ENCODE peak calls at places on chromosomes 7 and 10, in five cellular contexts. U is CD8-positive, alpha-beta T cell; M is lung; O is psoas muscle; T is tibial artery. H is an unnamed sample. For H3K4me1, the result is how much of the 10 kb centered on the place peaks cover.

GRCh38 chr7:117230276-117231046 is 92.4 kb downstream of the WNT2 start:
- DNase-seq in T (no peak), M (no peak), U (no peak), O (no peak), H (no peak)

GRCh38 chr10:119305860-119306513 is 98.6 kb downstream of the GRK5 start:
- DNase-seq in U (peak), T (peak), M (peak), O (peak), H (peak)

GRCh38 chr7:41224063-41224763 is 478.7 kb downstream of the INHBA start:
- DNase-seq in M (no peak), U (no peak), T (no peak), O (no peak), H (peak)

GRCh38 chr7:77674878-77675277 is 21.4 kb upstream of the RSBN1L start:
- DNase-seq in M (peak), U (no peak), T (no peak), O (no peak), H (peak)

GRCh38 chr10:82934947-82935346 is 1060.0 kb downstream of the NRG3 start:
- DNase-seq in M (no peak), T (no peak), O (no peak), U (no peak), H (no peak)

GRCh38 chr7:112995091-112995824 is 91.4 kb downstream of the GPR85 start:
- DNase-seq in T (peak), M (no peak), O (no peak), U (no peak), H (no peak)

GRCh38 chr7:16982640-16983103 is 100.9 kb upstream of the AGR3 start:
- DNase-seq in T (no peak), M (no peak), O (no peak), U (peak), H (peak)

GRCh38 chr7:13988765-13989137 is 715 bp downstream of the ETV1 start:
- DNase-seq in O (no peak), T (no peak), U (no peak), M (peak), H (no peak)

GRCh38 chr7:42549212-42549611 is 312.2 kb upstream of the GLI3 start:
- DNase-seq in T (no peak), U (no peak), M (no peak), O (no peak), H (no peak)

GRCh38 chr7:5692112-5692844 is 89.2 kb downstream of the RNF216 start:
- DNase-seq in M (peak), O (peak), T (peak), U (no peak), H (no peak)

GRCh38 chr7:27151945-27152815 is at the start of gene HOXA3:
- DNase-seq in T (peak), M (no peak), O (peak), U (no peak), H (no peak)

GRCh38 chr10:73493781-73494180 is 2.0 kb downstream of the PPP3CB start:
- DNase-seq in O (no peak), T (no peak), M (no peak), U (no peak), H (no peak)

GRCh38 chr10:73495884-73496674 is at the start of gene PPP3CB:
- DNase-seq in M (peak), U (peak), T (peak), O (peak), H (peak)

GRCh38 chr10:73495226-73495883 is 469 bp downstream of the PPP3CB start:
- DNase-seq in M (peak), U (peak), T (peak), O (peak), H (peak)

GRCh38 chr10:73494213-73494612 is 1.6 kb downstream of the PPP3CB start:
- DNase-seq in T (no peak), U (no peak), O (no peak), M (no peak), H (no peak)

GRCh38 chr10:73494877-73495225 is 973 bp downstream of the PPP3CB start:
- DNase-seq in M (no peak), O (no peak), T (no peak), U (no peak), H (no peak)
- H3K4me1 ChIP-seq in M (under half), O (under half), T (under half), U (under half), H (under half)

DNA sequence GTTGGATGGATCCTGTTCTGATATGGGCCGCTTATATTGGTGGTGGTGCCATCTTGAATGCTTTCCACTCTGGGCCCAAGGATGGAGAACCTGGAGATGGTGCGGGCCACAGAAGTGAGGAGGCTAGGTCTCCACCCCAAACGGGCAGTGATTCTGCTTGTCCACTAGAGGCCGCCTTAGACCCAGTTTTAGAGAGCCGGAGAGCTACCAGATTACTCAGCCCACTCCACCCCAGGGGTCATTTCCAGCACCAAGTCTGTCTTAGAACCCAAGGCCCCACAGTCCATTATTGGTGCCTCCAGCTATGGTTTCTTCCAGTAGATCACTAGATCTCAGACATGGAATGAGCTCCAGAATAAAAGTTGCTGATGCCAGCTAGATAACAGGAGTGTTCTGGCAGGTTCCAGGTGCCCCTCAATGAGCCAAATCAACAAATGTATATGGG is 11.8 kb upstream of the CAMK2G start:
- DNase-seq in U (peak), M (peak), O (peak), T (peak), H (no peak)
- H3K4me1 ChIP-seq in U (under half), M (under half), O (under half), T (under half), H (under half)

GRCh38 chr10:132518572-132519381 is 18.8 kb upstream of the INPP5A start:
- DNase-seq in M (peak), T (peak), O (peak), U (peak), H (peak)
- H3K4me1 ChIP-seq in M (under half), T (half or more), O (under half), U (under half), H (under half)

DNA sequence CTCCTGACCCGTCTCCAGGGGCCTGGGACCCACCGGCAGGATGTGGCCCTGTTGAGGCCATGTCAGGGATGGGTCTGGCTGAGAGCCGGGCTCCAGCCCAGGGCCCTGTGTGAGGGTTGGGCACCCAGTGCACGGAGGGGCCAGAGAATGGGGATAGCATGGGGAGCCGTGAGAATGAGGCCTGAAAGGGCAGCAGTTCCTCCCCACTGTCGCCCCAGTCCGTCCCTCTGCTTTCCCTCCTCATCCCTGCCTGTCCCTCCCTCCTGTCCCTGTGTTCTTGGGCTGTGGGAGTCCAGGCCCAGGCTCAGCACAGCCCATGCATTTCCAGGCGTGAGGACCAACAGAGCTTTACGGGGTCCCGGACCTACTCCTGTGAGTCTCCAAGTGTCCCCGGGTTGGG is 9.6 kb downstream of the LAT2 start:
- DNase-seq in T (no peak), U (no peak), M (no peak), O (no peak), H (no peak)
- H3K4me1 ChIP-seq in T (under half), U (under half), M (under half), O (under half), H (under half)

GRCh38 chr10:23528419-23528818 is 89.5 kb downstream of the OTUD1 start:
- DNase-seq in U (no peak), M (no peak), T (no peak), O (no peak), H (no peak)

GRCh38 chr10:23521735-23522134 is 82.9 kb downstream of the OTUD1 start:
- DNase-seq in T (no peak), O (no peak), M (no peak), U (no peak), H (no peak)

GRCh38 chr10:23522345-23522744 is 83.5 kb downstream of the OTUD1 start:
- DNase-seq in U (no peak), O (no peak), M (no peak), T (no peak), H (no peak)

GRCh38 chr10:23525406-23525805 is 86.5 kb downstream of the OTUD1 start:
- DNase-seq in T (no peak), U (no peak), O (no peak), M (no peak), H (no peak)

DNA sequence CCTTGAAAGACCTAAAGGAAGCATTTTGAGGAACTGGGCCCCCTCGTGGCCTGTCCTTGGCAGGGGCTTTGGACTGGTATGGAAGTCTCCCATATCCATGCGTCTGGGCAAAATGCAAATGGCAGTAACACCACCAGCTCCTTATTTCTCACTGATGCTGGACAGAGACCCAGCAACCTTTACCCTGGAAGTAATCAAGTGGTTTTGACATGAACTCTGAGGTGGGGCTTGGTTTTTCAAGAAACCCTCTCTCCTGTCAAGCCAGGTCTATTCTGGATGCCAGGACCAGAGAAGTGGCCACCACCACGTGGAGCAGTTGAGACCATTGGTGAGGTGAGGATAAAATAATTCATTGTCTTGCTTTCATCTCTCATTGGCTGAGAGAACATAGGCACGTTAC is 84.4 kb downstream of the OTUD1 start:
- DNase-seq in T (no peak), M (no peak), O (no peak), U (no peak), H (no peak)
- H3K4me1 ChIP-seq in T (under half), M (under half), O (under half), U (under half), H (under half)

DNA sequence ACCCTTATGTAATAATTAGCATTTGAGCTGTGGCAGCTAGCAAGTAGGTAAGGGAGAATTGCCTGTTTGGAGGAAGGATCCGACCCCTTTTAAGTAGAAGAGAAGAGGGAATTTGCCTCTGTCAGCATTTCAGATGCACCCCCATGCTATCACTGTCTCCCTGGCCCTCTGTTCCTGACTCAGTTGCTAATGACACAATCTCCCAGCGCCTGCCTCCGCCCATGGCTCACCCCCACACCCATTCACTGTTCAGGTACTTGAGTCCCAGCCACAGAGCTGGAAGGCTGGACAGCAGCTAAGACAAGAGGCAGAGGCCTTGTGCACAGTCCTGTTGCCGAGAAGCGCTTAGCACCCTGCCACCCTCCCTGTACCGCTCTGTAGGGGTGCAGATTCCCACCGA is 512.3 kb upstream of the GALNT17 start:
- DNase-seq in U (no peak), T (no peak), M (no peak), O (no peak), H (no peak)
- H3K4me1 ChIP-seq in U (under half), T (under half), M (under half), O (under half), H (under half)